ENCODE peak calls at places on chromosomes 13 and 19, in seven cellular contexts. K, G, T, M, C, O and N are unnamed samples.

GRCh38 chr19:54162241-54162805 is 2.8 kb upstream of the LENG1 start:
- DNase-seq in K (peak; percentile 79), G (no peak), T (peak; percentile 94), M (peak; percentile 65), C (no peak), O (no peak), N (peak; percentile 88)

GRCh38 chr13:101455863-101456262 is 3.4 kb downstream of the ITGBL1 start:
- DNase-seq in K (no peak), G (no peak), T (no peak), M (no peak), C (no peak), O (no peak), N (no peak)

GRCh38 chr13:92103673-92104296 is 705.4 kb downstream of the GPC5 start:
- DNase-seq in K (no peak), G (no peak), T (no peak), M (no peak), C (no peak), O (no peak), N (peak; percentile 48)

GRCh38 chr13:47897411-47898050 is 103.5 kb downstream of the SUCLA2 start:
- DNase-seq in K (no peak), G (no peak), T (no peak), M (no peak), C (peak; percentile 52), O (no peak), N (no peak)

GRCh38 chr13:113532156-113532806 is 41.8 kb upstream of the DCUN1D2 start:
- DNase-seq in K (no peak), G (no peak), T (no peak), M (no peak), C (no peak), O (peak; percentile 33), N (peak; percentile 36)

GRCh38 chr13:95571941-95572340 is 19.4 kb downstream of the CLDN10 start:
- DNase-seq in K (no peak), G (no peak), T (no peak), M (no peak), C (no peak), O (no peak), N (no peak)

GRCh38 chr19:11378319-11379189 is 4.1 kb downstream of the SWSAP1 start:
- DNase-seq in K (peak; percentile 72), G (no peak), T (peak; percentile 67), M (no peak), C (peak; percentile 48), O (no peak), N (peak; percentile 48)

GRCh38 chr19:6297202-6297601 is 17.4 kb upstream of the MLLT1 start:
- DNase-seq in K (no peak), G (no peak), T (no peak), M (no peak), C (no peak), O (no peak), N (no peak)

GRCh38 chr19:31500540-31500830 is 151.2 kb upstream of the TSHZ3 start:
- DNase-seq in K (no peak), G (no peak), T (no peak), M (no peak), C (no peak), O (no peak), N (no peak)

GRCh38 chr13:113118328-113119021 is 4.1 kb upstream of the F10 start:
- DNase-seq in K (no peak), G (no peak), T (no peak), M (no peak), C (no peak), O (no peak), N (no peak)

GRCh38 chr19:37329686-37330085 is 41.2 kb upstream of the ZNF527 start:
- DNase-seq in K (peak; percentile 32), G (no peak), T (no peak), M (no peak), C (peak; percentile 32), O (no peak), N (peak; percentile 51)

GRCh38 chr19:18100710-18101109 is 3.1 kb downstream of the MAST3 start:
- DNase-seq in K (no peak), G (no peak), T (peak; percentile 76), M (no peak), C (peak; percentile 76), O (no peak), N (peak; percentile 78)

DNA sequence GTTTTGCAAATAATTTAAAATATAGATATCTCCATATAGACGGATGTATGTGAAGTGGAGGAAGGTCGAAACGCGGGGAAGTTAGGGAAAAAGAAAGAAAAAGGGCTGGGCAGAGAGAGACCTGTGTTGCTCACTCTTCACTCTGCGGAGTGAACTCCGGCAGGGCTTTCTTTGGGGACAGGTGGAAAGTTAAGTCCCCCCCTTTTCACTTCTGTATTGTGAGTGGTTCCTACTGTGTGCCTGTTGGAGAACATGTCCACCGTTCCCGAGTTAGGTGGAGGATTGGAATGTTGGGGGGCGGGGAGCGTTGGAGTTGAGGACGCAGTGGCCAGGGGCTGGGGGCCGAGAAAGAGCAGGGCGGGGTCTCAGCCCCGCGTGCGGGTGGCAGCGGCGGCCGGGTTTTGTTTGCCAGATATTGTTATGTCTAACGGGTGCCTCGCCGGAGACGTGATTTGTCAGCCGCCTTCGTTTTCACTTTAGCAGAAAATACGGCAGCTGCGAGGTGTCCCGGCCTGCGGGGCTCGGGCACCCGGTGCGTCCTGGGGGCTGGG is 145.0 kb upstream of the ZNF536 start:
- DNase-seq in K (no peak), G (no peak), T (no peak), M (no peak), C (no peak), O (no peak), N (no peak)
- TF ChIP-seq JUND in K (no peak), G (no peak), T (no peak), M (no peak), C (no peak), O (no peak), N (no peak)

GRCh38 chr13:44451109-44451508 is 77.5 kb downstream of the SERP2 start:
- DNase-seq in K (no peak), G (no peak), T (no peak), M (no peak), C (no peak), O (no peak), N (no peak)

GRCh38 chr13:44451651-44452050 is 78.0 kb downstream of the SERP2 start:
- DNase-seq in K (no peak), G (no peak), T (no peak), M (no peak), C (no peak), O (no peak), N (no peak)

GRCh38 chr13:44452418-44452817 is 78.8 kb downstream of the SERP2 start:
- DNase-seq in K (no peak), G (no peak), T (no peak), M (no peak), C (no peak), O (no peak), N (no peak)

GRCh38 chr13:44455781-44456180 is 82.2 kb downstream of the SERP2 start:
- DNase-seq in K (no peak), G (no peak), T (no peak), M (no peak), C (no peak), O (no peak), N (no peak)

GRCh38 chr13:44453881-44454280 is 80.3 kb downstream of the SERP2 start:
- DNase-seq in K (no peak), G (no peak), T (no peak), M (no peak), C (no peak), O (no peak), N (no peak)
- TF ChIP-seq JUND in K (no peak), G (no peak), T (no peak), M (no peak), C (no peak), O (no peak), N (no peak)

DNA sequence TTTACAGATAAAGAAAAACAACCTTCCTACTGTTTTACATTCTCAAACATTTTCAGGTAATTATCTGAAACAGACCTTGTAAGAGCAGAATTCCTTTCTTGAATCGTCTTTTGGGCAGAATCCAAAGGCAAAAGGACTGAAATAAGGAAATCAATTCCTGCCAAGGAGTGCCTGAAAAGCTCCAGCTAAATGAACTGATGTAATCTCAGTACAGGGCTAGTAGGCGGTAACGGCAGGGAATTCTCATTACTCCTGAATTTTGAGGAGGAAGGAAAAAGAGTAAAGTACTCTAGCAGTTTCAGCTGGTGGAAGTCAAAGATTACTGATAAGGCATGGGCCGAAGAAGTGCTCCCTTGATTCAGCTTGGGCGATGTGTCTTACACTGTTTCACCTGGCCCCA is 168.4 kb downstream of the PCDH9 start:
- DNase-seq in K (no peak), G (no peak), T (no peak), M (no peak), C (no peak), O (no peak), N (no peak)
- TF ChIP-seq JUND in K (no peak), G (no peak), T (no peak), M (no peak), C (no peak), O (no peak), N (no peak)

GRCh38 chr13:62407871-62408270 is 992.2 kb upstream of the PCDH20 start:
- DNase-seq in K (no peak), G (no peak), T (no peak), M (no peak), C (no peak), O (no peak), N (no peak)
- TF ChIP-seq JUND in K (no peak), G (no peak), T (no peak), M (no peak), C (no peak), O (no peak), N (no peak)